ENCODE peak calls at places on chromosome 10, in ten cellular contexts. One of them, this sample, is unnamed. For H3K4me1, the result is how much of the 10 kb centered on the place peaks cover.

GRCh38 chr10:49174261-49174925 is 13.8 kb downstream of the TMEM273 start:
- DNase-seq in Panc1: no peak
- DNase-seq in body of pancreas: no peak
- DNase-seq in fibroblast of lung: no peak
- DNase-seq in prostate gland: peak
- DNase-seq in neuronal stem cell: no peak
- DNase-seq in right atrium auricular region: peak
- DNase-seq in naive thymus-derived CD4-positive, alpha-beta T cell: no peak
- DNase-seq in kidney: no peak
- DNase-seq in heart right ventricle: no peak
- DNase-seq in this sample: no peak

GRCh38 chr10:26790596-26790995 is 70.2 kb downstream of the ABI1 start:
- DNase-seq in Panc1: no peak
- DNase-seq in body of pancreas: no peak
- DNase-seq in fibroblast of lung: no peak
- DNase-seq in prostate gland: no peak
- DNase-seq in neuronal stem cell: no peak
- DNase-seq in right atrium auricular region: no peak
- DNase-seq in naive thymus-derived CD4-positive, alpha-beta T cell: no peak
- DNase-seq in kidney: no peak
- DNase-seq in heart right ventricle: no peak
- DNase-seq in this sample: no peak

GRCh38 chr10:112471878-112472487 is 25.0 kb downstream of the VTI1A start:
- DNase-seq in Panc1: peak
- DNase-seq in body of pancreas: no peak
- DNase-seq in fibroblast of lung: peak
- DNase-seq in prostate gland: no peak
- DNase-seq in neuronal stem cell: peak
- DNase-seq in right atrium auricular region: no peak
- DNase-seq in naive thymus-derived CD4-positive, alpha-beta T cell: no peak
- DNase-seq in kidney: no peak
- DNase-seq in heart right ventricle: no peak
- DNase-seq in this sample: no peak

GRCh38 chr10:50224330-50224952 is 26.9 kb downstream of the ASAH2 start:
- DNase-seq in Panc1: peak
- DNase-seq in body of pancreas: peak
- DNase-seq in fibroblast of lung: peak
- DNase-seq in prostate gland: peak
- DNase-seq in neuronal stem cell: peak
- DNase-seq in right atrium auricular region: no peak
- DNase-seq in naive thymus-derived CD4-positive, alpha-beta T cell: no peak
- DNase-seq in kidney: no peak
- DNase-seq in heart right ventricle: no peak
- DNase-seq in this sample: no peak

GRCh38 chr10:690227-691161 is 1.0 kb upstream of the DIP2C start:
- DNase-seq in Panc1: no peak
- DNase-seq in body of pancreas: no peak
- DNase-seq in fibroblast of lung: no peak
- DNase-seq in prostate gland: no peak
- DNase-seq in neuronal stem cell: no peak
- DNase-seq in right atrium auricular region: no peak
- DNase-seq in naive thymus-derived CD4-positive, alpha-beta T cell: no peak
- DNase-seq in kidney: peak
- DNase-seq in heart right ventricle: no peak
- DNase-seq in this sample: no peak

GRCh38 chr10:30374353-30374752 is 25.3 kb upstream of the MTPAP start:
- DNase-seq in Panc1: no peak
- DNase-seq in body of pancreas: no peak
- DNase-seq in fibroblast of lung: peak
- DNase-seq in prostate gland: no peak
- DNase-seq in neuronal stem cell: no peak
- DNase-seq in right atrium auricular region: no peak
- DNase-seq in naive thymus-derived CD4-positive, alpha-beta T cell: no peak
- DNase-seq in kidney: no peak
- DNase-seq in heart right ventricle: no peak
- DNase-seq in this sample: peak

GRCh38 chr10:119770928-119771327 is 45.1 kb downstream of the INPP5F start:
- DNase-seq in Panc1: no peak
- DNase-seq in body of pancreas: no peak
- DNase-seq in fibroblast of lung: peak
- DNase-seq in prostate gland: no peak
- DNase-seq in neuronal stem cell: no peak
- DNase-seq in right atrium auricular region: no peak
- DNase-seq in naive thymus-derived CD4-positive, alpha-beta T cell: no peak
- DNase-seq in kidney: no peak
- DNase-seq in heart right ventricle: no peak
- DNase-seq in this sample: no peak

GRCh38 chr10:43060291-43060690 is 16.6 kb upstream of the RET start:
- DNase-seq in Panc1: no peak
- DNase-seq in body of pancreas: peak
- DNase-seq in fibroblast of lung: no peak
- DNase-seq in prostate gland: peak
- DNase-seq in neuronal stem cell: no peak
- DNase-seq in right atrium auricular region: no peak
- DNase-seq in naive thymus-derived CD4-positive, alpha-beta T cell: no peak
- DNase-seq in kidney: peak
- DNase-seq in heart right ventricle: peak
- DNase-seq in this sample: no peak

GRCh38 chr10:117419921-117420320 is 44.7 kb upstream of the PDZD8 start:
- DNase-seq in Panc1: no peak
- DNase-seq in body of pancreas: no peak
- DNase-seq in fibroblast of lung: no peak
- DNase-seq in prostate gland: no peak
- DNase-seq in neuronal stem cell: no peak
- DNase-seq in right atrium auricular region: no peak
- DNase-seq in naive thymus-derived CD4-positive, alpha-beta T cell: no peak
- DNase-seq in kidney: no peak
- DNase-seq in heart right ventricle: no peak
- DNase-seq in this sample: no peak

GRCh38 chr10:59905735-59906416 is 480 bp downstream of the CCDC6 start:
- DNase-seq in Panc1: no peak
- DNase-seq in body of pancreas: no peak
- DNase-seq in fibroblast of lung: no peak
- DNase-seq in prostate gland: no peak
- DNase-seq in neuronal stem cell: no peak
- DNase-seq in right atrium auricular region: no peak
- DNase-seq in naive thymus-derived CD4-positive, alpha-beta T cell: peak
- DNase-seq in kidney: peak
- DNase-seq in heart right ventricle: peak
- DNase-seq in this sample: no peak

GRCh38 chr10:74825371-74826141 is 844 bp upstream of the KAT6B start:
- DNase-seq in Panc1: no peak
- DNase-seq in body of pancreas: no peak
- DNase-seq in fibroblast of lung: no peak
- DNase-seq in prostate gland: no peak
- DNase-seq in neuronal stem cell: peak
- DNase-seq in right atrium auricular region: no peak
- DNase-seq in naive thymus-derived CD4-positive, alpha-beta T cell: peak
- DNase-seq in kidney: no peak
- DNase-seq in heart right ventricle: peak
- DNase-seq in this sample: no peak

GRCh38 chr10:126073606-126074005 is 177.2 kb downstream of the FANK1 start:
- DNase-seq in Panc1: no peak
- DNase-seq in body of pancreas: no peak
- DNase-seq in fibroblast of lung: peak
- DNase-seq in prostate gland: no peak
- DNase-seq in neuronal stem cell: no peak
- DNase-seq in right atrium auricular region: no peak
- DNase-seq in naive thymus-derived CD4-positive, alpha-beta T cell: no peak
- DNase-seq in kidney: no peak
- DNase-seq in heart right ventricle: no peak
- DNase-seq in this sample: no peak

GRCh38 chr10:123013456-123014419 is 4.9 kb downstream of the ACADSB start:
- DNase-seq in Panc1: no peak
- DNase-seq in body of pancreas: no peak
- DNase-seq in fibroblast of lung: no peak
- DNase-seq in prostate gland: no peak
- DNase-seq in neuronal stem cell: no peak
- DNase-seq in right atrium auricular region: no peak
- DNase-seq in naive thymus-derived CD4-positive, alpha-beta T cell: no peak
- DNase-seq in kidney: no peak
- DNase-seq in heart right ventricle: peak
- DNase-seq in this sample: no peak

GRCh38 chr10:124265391-124265745 is 153.4 kb downstream of the OAT start:
- DNase-seq in Panc1: no peak
- DNase-seq in body of pancreas: no peak
- DNase-seq in fibroblast of lung: no peak
- DNase-seq in prostate gland: no peak
- DNase-seq in neuronal stem cell: no peak
- DNase-seq in right atrium auricular region: no peak
- DNase-seq in naive thymus-derived CD4-positive, alpha-beta T cell: no peak
- DNase-seq in kidney: no peak
- DNase-seq in heart right ventricle: no peak
- DNase-seq in this sample: no peak

GRCh38 chr10:88110355-88110754 is 246.9 kb downstream of the PTEN start:
- DNase-seq in Panc1: peak
- DNase-seq in body of pancreas: no peak
- DNase-seq in fibroblast of lung: peak
- DNase-seq in prostate gland: no peak
- DNase-seq in neuronal stem cell: no peak
- DNase-seq in right atrium auricular region: no peak
- DNase-seq in naive thymus-derived CD4-positive, alpha-beta T cell: no peak
- DNase-seq in kidney: no peak
- DNase-seq in heart right ventricle: no peak
- DNase-seq in this sample: no peak

DNA sequence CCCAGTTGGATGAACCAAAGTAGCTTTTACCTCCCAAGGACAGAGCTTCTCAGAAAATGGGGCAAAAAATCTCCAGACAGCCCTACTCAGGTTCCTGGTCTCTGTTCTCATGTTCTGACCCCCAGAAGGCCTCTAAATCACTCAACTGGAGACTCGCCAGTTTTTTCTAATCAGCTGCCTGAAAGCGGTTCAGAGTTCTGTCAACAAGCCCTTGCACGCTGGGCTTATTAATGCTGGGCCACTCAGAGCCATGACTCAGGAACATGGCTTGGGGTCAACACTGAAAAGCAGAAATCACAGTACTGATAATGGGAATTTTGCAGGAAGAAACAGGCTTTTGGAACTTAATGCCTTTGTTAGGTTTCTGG is 15.3 kb downstream of the ECHDC3 start:
- DNase-seq in Panc1: no peak
- DNase-seq in body of pancreas: peak
- DNase-seq in fibroblast of lung: peak
- DNase-seq in prostate gland: peak
- DNase-seq in neuronal stem cell: no peak
- DNase-seq in right atrium auricular region: peak
- DNase-seq in naive thymus-derived CD4-positive, alpha-beta T cell: no peak
- DNase-seq in kidney: no peak
- DNase-seq in heart right ventricle: peak
- DNase-seq in this sample: no peak
- H3K4me3 ChIP-seq in Panc1: no peak
- H3K4me3 ChIP-seq in body of pancreas: no peak
- H3K4me3 ChIP-seq in fibroblast of lung: no peak
- H3K4me3 ChIP-seq in prostate gland: no peak
- H3K4me3 ChIP-seq in neuronal stem cell: no peak
- H3K4me3 ChIP-seq in right atrium auricular region: no peak
- H3K4me3 ChIP-seq in naive thymus-derived CD4-positive, alpha-beta T cell: no peak
- H3K4me3 ChIP-seq in kidney: no peak
- H3K4me3 ChIP-seq in heart right ventricle: no peak
- H3K4me3 ChIP-seq in this sample: no peak

DNA sequence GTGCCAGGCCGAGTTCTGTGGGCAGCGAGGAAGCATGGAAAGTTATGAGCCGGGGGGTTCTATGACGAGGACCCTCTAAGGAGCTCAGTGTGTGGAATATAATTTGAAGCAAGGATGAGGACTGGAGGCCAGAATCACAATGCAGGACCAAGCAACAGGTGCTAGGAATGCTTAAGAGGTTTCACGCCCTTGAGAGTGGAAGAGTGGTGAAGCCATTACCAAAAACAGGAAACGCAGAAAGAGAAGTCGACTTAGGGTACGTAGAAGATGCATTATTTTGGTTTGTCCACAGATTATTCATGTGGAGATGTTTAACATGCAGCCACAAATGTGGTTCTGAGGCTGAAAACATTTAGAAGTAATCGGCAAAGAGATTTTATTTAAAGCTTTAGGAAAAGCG is 78.7 kb downstream of the PIP4K2A start:
- DNase-seq in Panc1: no peak
- DNase-seq in body of pancreas: no peak
- DNase-seq in fibroblast of lung: no peak
- DNase-seq in prostate gland: no peak
- DNase-seq in neuronal stem cell: no peak
- DNase-seq in right atrium auricular region: no peak
- DNase-seq in naive thymus-derived CD4-positive, alpha-beta T cell: no peak
- DNase-seq in kidney: no peak
- DNase-seq in heart right ventricle: no peak
- DNase-seq in this sample: no peak
- H3K4me1 ChIP-seq in Panc1: under half
- H3K4me1 ChIP-seq in body of pancreas: under half
- H3K4me1 ChIP-seq in fibroblast of lung: under half
- H3K4me1 ChIP-seq in prostate gland: under half
- H3K4me1 ChIP-seq in neuronal stem cell: under half
- H3K4me1 ChIP-seq in right atrium auricular region: under half
- H3K4me1 ChIP-seq in naive thymus-derived CD4-positive, alpha-beta T cell: half or more
- H3K4me1 ChIP-seq in kidney: under half
- H3K4me1 ChIP-seq in heart right ventricle: under half
- H3K4me1 ChIP-seq in this sample: under half

DNA sequence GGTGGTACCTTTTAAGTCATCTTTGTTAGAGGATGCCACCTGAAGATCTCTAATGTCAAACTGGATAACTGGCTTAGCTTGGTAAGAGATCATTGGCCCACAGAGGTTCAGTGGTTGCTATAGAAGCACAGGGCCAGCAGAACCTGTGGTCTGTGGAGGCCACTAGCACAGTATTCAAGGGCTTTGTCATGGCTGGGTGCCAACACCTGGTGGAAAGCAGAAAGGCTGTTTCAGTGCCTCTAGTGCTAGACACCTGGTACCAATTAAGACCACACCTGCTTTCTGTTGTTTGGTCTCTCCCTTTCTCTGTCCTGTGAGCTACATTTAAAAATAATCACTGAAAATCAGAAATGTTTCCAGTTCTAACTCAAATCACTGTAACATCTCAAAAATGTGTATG is 10.0 kb upstream of the PCGF5 start:
- DNase-seq in Panc1: no peak
- DNase-seq in body of pancreas: peak
- DNase-seq in fibroblast of lung: no peak
- DNase-seq in prostate gland: no peak
- DNase-seq in neuronal stem cell: no peak
- DNase-seq in right atrium auricular region: no peak
- DNase-seq in naive thymus-derived CD4-positive, alpha-beta T cell: no peak
- DNase-seq in kidney: no peak
- DNase-seq in heart right ventricle: no peak
- DNase-seq in this sample: no peak
- H3K4me3 ChIP-seq in Panc1: no peak
- H3K4me3 ChIP-seq in body of pancreas: no peak
- H3K4me3 ChIP-seq in fibroblast of lung: no peak
- H3K4me3 ChIP-seq in prostate gland: no peak
- H3K4me3 ChIP-seq in neuronal stem cell: no peak
- H3K4me3 ChIP-seq in right atrium auricular region: no peak
- H3K4me3 ChIP-seq in naive thymus-derived CD4-positive, alpha-beta T cell: no peak
- H3K4me3 ChIP-seq in kidney: no peak
- H3K4me3 ChIP-seq in heart right ventricle: no peak
- H3K4me3 ChIP-seq in this sample: no peak

DNA sequence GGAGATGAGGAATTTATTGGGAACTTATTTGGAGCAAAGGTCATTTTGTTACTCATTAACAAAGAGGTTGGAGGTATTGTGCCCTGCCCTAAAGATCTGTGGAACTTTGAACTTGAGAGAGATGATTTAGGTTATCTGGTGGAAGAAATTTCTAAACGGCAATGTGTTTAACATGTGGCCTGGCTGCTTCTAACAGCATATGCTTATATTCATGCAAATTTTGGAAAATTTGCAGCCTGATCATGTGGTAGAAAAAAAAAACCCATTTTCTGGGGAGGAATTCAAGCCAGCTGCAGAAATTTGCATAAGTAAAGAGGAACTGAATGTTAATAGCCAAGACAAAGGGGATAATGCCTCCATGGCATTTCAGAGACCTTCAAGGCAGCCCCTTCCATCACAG is 10.7 kb upstream of the PANK1 start:
- DNase-seq in Panc1: no peak
- DNase-seq in body of pancreas: no peak
- DNase-seq in fibroblast of lung: no peak
- DNase-seq in prostate gland: no peak
- DNase-seq in neuronal stem cell: no peak
- DNase-seq in right atrium auricular region: no peak
- DNase-seq in naive thymus-derived CD4-positive, alpha-beta T cell: no peak
- DNase-seq in kidney: no peak
- DNase-seq in heart right ventricle: no peak
- DNase-seq in this sample: no peak
- H3K4me1 ChIP-seq in Panc1: under half
- H3K4me1 ChIP-seq in body of pancreas: under half
- H3K4me1 ChIP-seq in fibroblast of lung: under half
- H3K4me1 ChIP-seq in prostate gland: under half
- H3K4me1 ChIP-seq in neuronal stem cell: under half
- H3K4me1 ChIP-seq in right atrium auricular region: under half
- H3K4me1 ChIP-seq in naive thymus-derived CD4-positive, alpha-beta T cell: under half
- H3K4me1 ChIP-seq in kidney: under half
- H3K4me1 ChIP-seq in heart right ventricle: under half
- H3K4me1 ChIP-seq in this sample: under half